ENCODE peak calls at places on chromosome 22, in seven cellular contexts. C, P, G, Y, B, V and M are unnamed samples.

GRCh38 chr22:47107431-47107830 is 345.0 kb downstream of the TBC1D22A start:
- DNase-seq in C (no peak), P (peak; percentile 91), G (peak; percentile 71), Y (no peak), B (no peak), V (no peak), M (peak; percentile 32)

GRCh38 chr22:49753961-49754673 is 73.6 kb downstream of the BRD1 start:
- DNase-seq in C (no peak), P (no peak), G (no peak), Y (peak; percentile 51), B (peak; percentile 30), V (no peak), M (no peak)

GRCh38 chr22:28958611-28959010 is 75.2 kb downstream of the ZNRF3 start:
- DNase-seq in C (no peak), P (peak; percentile 61), G (no peak), Y (no peak), B (no peak), V (no peak), M (no peak)

GRCh38 chr22:23675502-23676415 is 15.1 kb upstream of the RGL4 start:
- DNase-seq in C (no peak), P (no peak), G (no peak), Y (no peak), B (peak; percentile 25), V (no peak), M (no peak)

GRCh38 chr22:50014655-50015401 is 2.3 kb upstream of the IL17REL start:
- DNase-seq in C (no peak), P (no peak), G (peak; percentile 42), Y (no peak), B (no peak), V (peak; percentile 45), M (no peak)

GRCh38 chr22:23128269-23129108 is 13.3 kb downstream of the RSPH14 start:
- DNase-seq in C (peak; percentile 52), P (peak; percentile 81), G (peak; percentile 90), Y (no peak), B (peak; percentile 89), V (peak; percentile 88), M (peak; percentile 61)

GRCh38 chr22:39818050-39818449 is 75.5 kb downstream of the ENTHD1 start:
- DNase-seq in C (no peak), P (peak; percentile 47), G (no peak), Y (no peak), B (no peak), V (no peak), M (no peak)

GRCh38 chr22:33850227-33850626 is 70.0 kb downstream of the LARGE1 start:
- DNase-seq in C (no peak), P (no peak), G (no peak), Y (no peak), B (no peak), V (no peak), M (no peak)

GRCh38 chr22:30399718-30400117 is 2.9 kb downstream of the SEC14L2 start:
- DNase-seq in C (no peak), P (no peak), G (no peak), Y (no peak), B (no peak), V (no peak), M (no peak)

GRCh38 chr22:39530692-39531331 is 1.7 kb downstream of the RPS19BP1 start:
- DNase-seq in C (no peak), P (peak; percentile 45), G (peak; percentile 62), Y (no peak), B (no peak), V (no peak), M (no peak)

GRCh38 chr22:19882446-19883381 is 28.0 kb upstream of the GNB1L start:
- DNase-seq in C (no peak), P (no peak), G (no peak), Y (no peak), B (peak; percentile 36), V (no peak), M (no peak)

GRCh38 chr22:39493759-39494158 is 8.3 kb upstream of the MIEF1 start:
- DNase-seq in C (no peak), P (peak; percentile 45), G (peak; percentile 62), Y (no peak), B (no peak), V (no peak), M (no peak)

GRCh38 chr22:48709453-48709852 is 1118.2 kb downstream of the BRD1 start:
- DNase-seq in C (no peak), P (no peak), G (no peak), Y (no peak), B (peak; percentile 37), V (no peak), M (no peak)

GRCh38 chr22:38169116-38169515 is 12.5 kb downstream of the PLA2G6 start:
- DNase-seq in C (no peak), P (no peak), G (no peak), Y (no peak), B (no peak), V (no peak), M (no peak)

GRCh38 chr22:40606306-40606705 is 30.2 kb downstream of the MRTFA start:
- DNase-seq in C (no peak), P (no peak), G (no peak), Y (no peak), B (no peak), V (no peak), M (no peak)

GRCh38 chr22:42340695-42341383 is 70.4 kb upstream of the TCF20 start:
- DNase-seq in C (no peak), P (no peak), G (no peak), Y (peak; percentile 68), B (no peak), V (peak; percentile 70), M (no peak)

GRCh38 chr22:37604875-37605274 is 3.8 kb upstream of the GGA1 start:
- DNase-seq in C (peak; percentile 20), P (no peak), G (no peak), Y (no peak), B (no peak), V (no peak), M (no peak)

GRCh38 chr22:34395370-34395769 is 475.1 kb upstream of the LARGE1 start:
- DNase-seq in C (no peak), P (no peak), G (no peak), Y (no peak), B (no peak), V (no peak), M (no peak)

GRCh38 chr22:27429476-27429875 is 372.1 kb downstream of the MN1 start:
- DNase-seq in C (no peak), P (no peak), G (no peak), Y (no peak), B (no peak), V (no peak), M (no peak)

GRCh38 chr22:30813936-30814335 is 119.3 kb downstream of the OSBP2 start:
- DNase-seq in C (no peak), P (no peak), G (no peak), Y (no peak), B (no peak), V (no peak), M (no peak)

GRCh38 chr22:20433686-20434241 is 3.9 kb downstream of the SCARF2 start:
- DNase-seq in C (no peak), P (no peak), G (no peak), Y (no peak), B (no peak), V (no peak), M (no peak)

GRCh38 chr22:39205344-39206021 is 39.3 kb downstream of the PDGFB start:
- DNase-seq in C (no peak), P (peak; percentile 72), G (peak; percentile 37), Y (no peak), B (peak; percentile 21), V (no peak), M (peak; percentile 79)

GRCh38 chr22:23789121-23789520 is 2.4 kb downstream of the SMARCB1 start:
- DNase-seq in C (no peak), P (no peak), G (no peak), Y (peak; percentile 33), B (no peak), V (no peak), M (no peak)